ENCODE peak calls at places on chromosomes 4 and X, in four cellular contexts. N is ovary, K is stomach, R is endothelial cell of umbilical vein. B is an unnamed sample.

GRCh38 chr4:40227284-40227683 is 30.5 kb downstream of the RHOH start:
- DNase-seq in N (no peak), K (no peak), R (no peak), B (no peak)

GRCh38 chrX:114361076-114361475 is 222.8 kb upstream of the HTR2C start:
- DNase-seq in N (no peak), K (no peak), R (no peak), B (no peak)

GRCh38 chr4:71472946-71473345 is 134.1 kb downstream of the SLC4A4 start:
- DNase-seq in N (no peak), K (no peak), R (no peak), B (no peak)

GRCh38 chr4:12439633-12440305 is 1011.1 kb upstream of the HS3ST1 start:
- DNase-seq in N (no peak), K (no peak), R (peak), B (no peak)

GRCh38 chr4:8267077-8267476 is 2.5 kb upstream of the HTRA3 start:
- DNase-seq in N (peak), K (peak), R (peak), B (peak)

GRCh38 chr4:85496146-85496849 is 21.3 kb downstream of the ARHGAP24 start:
- DNase-seq in N (no peak), K (no peak), R (no peak), B (no peak)

GRCh38 chrX:51614353-51614752 is 4.4 kb downstream of the CENPVL3 start:
- DNase-seq in N (no peak), K (no peak), R (peak), B (no peak)

GRCh38 chrX:109281478-109282275 is 200.2 kb downstream of the GUCY2F start:
- DNase-seq in N (no peak), K (peak), R (peak), B (no peak)

GRCh38 chrX:77275392-77275791 is 171.8 kb upstream of the FGF16 start:
- DNase-seq in N (no peak), K (no peak), R (no peak), B (no peak)

GRCh38 chrX:10175317-10175871 is 18.6 kb downstream of the CLCN4 start:
- DNase-seq in N (peak), K (no peak), R (peak), B (peak)

GRCh38 chr4:148029781-148030180 is 297.9 kb downstream of the ARHGAP10 start:
- DNase-seq in N (no peak), K (no peak), R (no peak), B (no peak)

GRCh38 chrX:18286322-18286831 is 65.7 kb upstream of the BEND2 start:
- DNase-seq in N (no peak), K (no peak), R (no peak), B (no peak)
- TF ChIP-seq POLR2A in N (no peak), K (no peak), R (no peak), B (no peak)

DNA sequence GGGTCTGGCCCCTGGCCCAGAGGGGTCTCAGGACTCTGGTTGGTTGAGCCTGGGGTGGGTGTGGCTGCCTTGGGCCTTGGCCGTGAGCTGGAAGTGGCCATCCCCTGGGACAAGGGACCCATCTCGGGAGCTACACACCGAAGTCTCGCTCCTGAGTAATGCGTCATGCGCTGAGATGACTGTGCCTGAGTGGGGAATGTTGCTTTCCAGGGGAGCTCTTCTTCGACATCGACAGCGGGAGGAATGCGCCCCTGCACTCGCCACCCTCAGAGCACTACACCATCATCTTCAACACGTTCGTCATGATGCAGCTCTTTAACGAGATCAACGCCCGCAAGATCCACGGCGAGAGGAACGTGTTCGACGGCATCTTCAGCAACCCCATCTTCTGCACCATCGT is 38.5 kb downstream of the CCNQ start:
- DNase-seq in N (no peak), K (no peak), R (no peak), B (no peak)
- TF ChIP-seq POLR2A in N (no peak), K (no peak), R (no peak), B (no peak)

GRCh38 chr4:3199661-3200422 is 49.1 kb upstream of the MSANTD1 start:
- DNase-seq in N (no peak), K (no peak), R (no peak), B (no peak)

GRCh38 chr4:3200423-3201090 is 48.4 kb upstream of the MSANTD1 start:
- DNase-seq in N (no peak), K (no peak), R (no peak), B (no peak)

GRCh38 chr4:3204021-3204431 is 44.9 kb upstream of the MSANTD1 start:
- DNase-seq in N (no peak), K (peak), R (no peak), B (peak)

GRCh38 chr4:3202836-3203820 is 45.8 kb upstream of the MSANTD1 start:
- DNase-seq in N (no peak), K (no peak), R (no peak), B (no peak)

DNA sequence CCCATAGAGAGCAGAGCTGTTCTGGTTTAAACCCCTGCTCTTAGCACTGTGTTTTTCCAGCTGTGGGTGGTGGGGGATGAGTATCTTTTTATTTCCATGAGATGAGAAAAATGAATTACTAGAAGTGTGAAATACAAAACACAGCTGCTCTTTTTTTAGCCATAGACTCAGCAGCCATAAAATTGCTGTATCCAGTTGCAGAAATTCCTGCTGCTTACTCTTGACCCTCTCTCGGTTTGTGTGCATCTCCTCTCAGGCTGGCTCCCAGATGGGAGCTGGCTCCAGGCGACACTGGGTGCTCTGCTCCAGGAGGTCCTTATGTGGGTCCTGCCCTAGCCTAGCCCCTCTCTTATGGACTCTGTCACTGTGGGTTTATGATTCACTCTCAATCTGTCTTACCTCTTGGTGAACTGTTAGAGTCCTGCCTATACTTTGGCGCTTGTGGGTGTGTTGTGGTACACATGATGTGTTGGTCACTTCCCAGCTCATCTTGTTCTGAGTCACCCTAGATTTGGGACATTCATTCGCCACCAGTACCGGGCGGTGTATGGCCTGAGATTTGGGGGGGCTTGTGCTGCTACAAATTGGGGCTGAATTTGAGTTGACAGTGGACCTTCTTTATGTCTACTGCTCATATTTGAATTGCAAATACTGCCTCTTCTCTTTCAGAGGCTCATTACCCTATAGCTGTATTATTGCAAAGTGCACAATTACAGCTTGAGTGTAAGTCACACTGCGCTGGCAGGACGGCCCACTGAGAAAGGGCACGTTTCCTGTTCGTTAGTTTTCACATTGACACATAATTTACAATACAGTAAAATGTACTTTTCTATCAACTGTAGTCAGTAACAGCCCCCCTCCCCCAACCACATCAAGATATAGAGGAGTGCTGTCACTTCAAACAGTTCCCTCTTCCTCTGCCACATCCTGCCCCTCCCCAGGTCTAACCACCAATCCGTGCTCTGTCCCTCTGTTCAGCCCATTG is 46.9 kb upstream of the MSANTD1 start:
- DNase-seq in N (no peak), K (peak), R (no peak), B (no peak)
- TF ChIP-seq POLR2A in N (no peak), K (no peak), R (no peak), B (no peak)

GRCh38 chrX:71254092-71254941 is at the start of gene ZMYM3:
- DNase-seq in N (peak), K (peak), R (peak), B (peak)
- TF ChIP-seq POLR2A in N (no peak), K (no peak), R (peak), B (no peak)